ENCODE peak calls at places on chromosomes 1 and 21, in eight cellular contexts. Z is epithelial cell of prostate; I is activated T-helper 9 cell treated with anti-CD3 and anti-CD28 coated beads, Interleukin-2, amount 50 U/mL, for 16 hours; E is EL; W is activated B cell treated with CpG ODN at 0.5 μM for 24 hours; F is nephron progenitor cell; M is left ventricle myocardium inferior; B is GM19239. S is an unnamed sample.

GRCh38 chr1:6103854-6104530 is 58.3 kb downstream of the KCNAB2 start:
- DNase-seq in Z (no peak), I (no peak), E (no peak), W (no peak), F (peak), M (no peak), B (no peak), S (no peak)

GRCh38 chr1:178941261-178941689 is 70.4 kb upstream of the ANGPTL1 start:
- DNase-seq in Z (no peak), I (no peak), E (no peak), W (no peak), F (no peak), M (no peak), B (no peak), S (no peak)

GRCh38 chr1:245984390-245985155 is 522.5 kb downstream of the SMYD3 start:
- DNase-seq in Z (no peak), I (no peak), E (no peak), W (no peak), F (no peak), M (no peak), B (no peak), S (no peak)

GRCh38 chr1:17494114-17494729 is 45.3 kb upstream of the ARHGEF10L start:
- DNase-seq in Z (peak), I (peak), E (peak), W (peak), F (peak), M (peak), B (peak), S (peak)

GRCh38 chr21:32278068-32278467 is 781 bp downstream of the MIS18A start:
- DNase-seq in Z (no peak), I (no peak), E (peak), W (no peak), F (no peak), M (no peak), B (no peak), S (no peak)

GRCh38 chr1:87977145-87977544 is 648.5 kb downstream of the LMO4 start:
- DNase-seq in Z (no peak), I (no peak), E (no peak), W (no peak), F (no peak), M (no peak), B (no peak), S (peak)

GRCh38 chr1:198465201-198466144 is 75.0 kb downstream of the ATP6V1G3 start:
- DNase-seq in Z (no peak), I (no peak), E (peak), W (no peak), F (peak), M (no peak), B (no peak), S (peak)

GRCh38 chr1:41492341-41492848 is 7.9 kb upstream of the EDN2 start:
- DNase-seq in Z (no peak), I (no peak), E (no peak), W (no peak), F (no peak), M (peak), B (no peak), S (no peak)

GRCh38 chr1:111758373-111758772 is 2.7 kb downstream of the DDX20 start:
- DNase-seq in Z (no peak), I (no peak), E (no peak), W (no peak), F (no peak), M (no peak), B (no peak), S (no peak)

GRCh38 chr1:11929849-11930248 is 3.6 kb upstream of the KIAA2013 start:
- DNase-seq in Z (no peak), I (no peak), E (peak), W (no peak), F (peak), M (peak), B (no peak), S (peak)

GRCh38 chr1:27601771-27602509 is 2.0 kb downstream of the AHDC1 start:
- DNase-seq in Z (no peak), I (no peak), E (peak), W (no peak), F (peak), M (peak), B (no peak), S (peak)

GRCh38 chr1:248872752-248873408 is 14.0 kb upstream of the ZNF692 start:
- DNase-seq in Z (no peak), I (peak), E (peak), W (no peak), F (peak), M (peak), B (no peak), S (peak)